ENCODE peak calls at places on chromosomes 3 and 15, in ten cellular contexts. U is effector CD4-positive, alpha-beta T cell; I is tibial artery; N is RPMI8226; S is coronary artery; K is HL-60; D is H54; X is left colon; Q is fibroblast of lung; P is AML-193. O is an unnamed sample.

GRCh38 chr15:78927077-78927790 is 17.6 kb downstream of the CTSH start:
- DNase-seq in U (no peak), Q (no peak), N (no peak), X (no peak), K (peak), S (no peak), D (no peak), I (no peak), P (no peak), O (no peak)

GRCh38 chr15:82900511-82900910 is 52.0 kb downstream of the HOMER2 start:
- DNase-seq in S (no peak), K (no peak), I (no peak), D (no peak), X (no peak), N (no peak), Q (peak), U (no peak), P (no peak), O (no peak)

GRCh38 chr15:99423186-99424130 is 142.3 kb upstream of the MEF2A start:
- DNase-seq in D (no peak), S (no peak), U (no peak), N (no peak), P (no peak), I (peak), Q (no peak), X (no peak), K (no peak), O (no peak)

GRCh38 chr3:48467473-48468267 is 21.1 kb downstream of the ATRIP start:
- DNase-seq in I (no peak), P (no peak), K (no peak), S (no peak), X (no peak), D (no peak), N (no peak), Q (no peak), U (no peak), O (no peak)

GRCh38 chr15:29024681-29025080 is 138.9 kb downstream of the APBA2 start:
- DNase-seq in P (no peak), U (no peak), X (no peak), D (no peak), I (no peak), Q (no peak), K (no peak), N (no peak), S (no peak), O (no peak)

GRCh38 chr3:131402391-131403039 is 20.9 kb downstream of the NUDT16 start:
- DNase-seq in S (no peak), Q (peak), D (no peak), N (no peak), I (no peak), U (no peak), P (no peak), K (peak), X (no peak), O (no peak)

GRCh38 chr3:17823039-17823438 is 80.6 kb upstream of the TBC1D5 start:
- DNase-seq in U (no peak), S (no peak), I (no peak), X (no peak), K (no peak), N (no peak), P (no peak), Q (no peak), D (no peak), O (no peak)

GRCh38 chr3:195171093-195171873 is 99.7 kb downstream of the XXYLT1 start:
- DNase-seq in I (no peak), U (no peak), P (no peak), X (no peak), D (no peak), Q (no peak), N (no peak), K (no peak), S (no peak), O (no peak)

GRCh38 chr3:156826896-156827882 is 1.0 kb downstream of the LEKR1 start:
- DNase-seq in D (no peak), I (no peak), X (no peak), U (no peak), S (no peak), P (no peak), Q (no peak), N (no peak), K (no peak), O (no peak)

GRCh38 chr15:77495806-77496589 is 75.3 kb downstream of the HMG20A start:
- DNase-seq in D (no peak), K (no peak), I (no peak), Q (peak), P (no peak), S (no peak), X (no peak), U (no peak), N (no peak), O (no peak)

GRCh38 chr3:110685630-110686029 is 386.0 kb upstream of the NECTIN3 start:
- DNase-seq in S (no peak), U (no peak), I (no peak), X (no peak), N (no peak), D (no peak), Q (no peak), P (no peak), K (no peak), O (no peak)

GRCh38 chr3:169661567-169662214 is 1.8 kb downstream of the MECOM start:
- DNase-seq in I (peak), D (peak), S (peak), P (no peak), Q (peak), N (peak), K (no peak), U (no peak), X (peak), O (no peak)

GRCh38 chr15:38864827-38865604 is 300.4 kb upstream of the RASGRP1 start:
- DNase-seq in D (no peak), P (no peak), Q (peak), I (peak), N (no peak), X (no peak), U (no peak), S (peak), K (no peak), O (no peak)

GRCh38 chr3:152460936-152461335 is 192.2 kb downstream of the MBNL1 start:
- DNase-seq in K (no peak), S (no peak), N (no peak), X (no peak), P (no peak), Q (no peak), I (no peak), U (no peak), D (no peak), O (no peak)

GRCh38 chr15:69805248-69805953 is 292.3 kb downstream of the TLE3 start:
- DNase-seq in X (no peak), S (no peak), P (no peak), N (no peak), Q (no peak), I (no peak), U (no peak), K (peak), D (no peak), O (no peak)

GRCh38 chr15:57114070-57114469 is 195.6 kb downstream of the TCF12 start:
- DNase-seq in X (peak), D (no peak), I (no peak), K (peak), N (peak), U (no peak), P (peak), Q (peak), S (no peak), O (no peak)

GRCh38 chr3:154971771-154972326 is 108.3 kb upstream of the MME start:
- DNase-seq in K (peak), S (no peak), X (no peak), Q (peak), U (no peak), N (no peak), D (no peak), P (peak), I (no peak), O (no peak)

GRCh38 chr15:59268199-59268979 is 61.7 kb downstream of the LDHAL6B start:
- DNase-seq in P (no peak), D (peak), X (no peak), K (no peak), S (no peak), Q (peak), N (no peak), U (no peak), I (no peak), O (no peak)

GRCh38 chr15:45203182-45203581 is 15.4 kb upstream of the SHF start:
- DNase-seq in U (no peak), K (no peak), Q (no peak), X (no peak), S (no peak), I (no peak), P (no peak), D (no peak), N (no peak), O (no peak)

GRCh38 chr3:139100821-139101220 is 56.1 kb upstream of the PRR23C start:
- DNase-seq in N (no peak), K (no peak), X (no peak), Q (no peak), U (no peak), I (no peak), D (no peak), P (no peak), S (no peak), O (no peak)

GRCh38 chr15:94455297-94455696 is 223.9 kb downstream of the MCTP2 start:
- DNase-seq in K (no peak), X (no peak), D (no peak), I (no peak), P (no peak), S (no peak), N (no peak), Q (no peak), U (no peak), O (no peak)

GRCh38 chr3:50609071-50609742 is 2.4 kb downstream of the CISH start:
- DNase-seq in I (no peak), X (no peak), U (no peak), N (no peak), Q (no peak), P (no peak), D (no peak), K (peak), S (no peak), O (no peak)

GRCh38 chr15:99408236-99409096 is 157.2 kb downstream of the LRRC28 start:
- DNase-seq in I (no peak), K (no peak), S (peak), N (no peak), X (no peak), P (no peak), Q (peak), U (no peak), D (no peak), O (peak)

GRCh38 chr15:70835415-70835814 is 18.5 kb downstream of the LARP6 start:
- DNase-seq in D (no peak), P (no peak), I (peak), Q (no peak), N (no peak), S (peak), U (no peak), K (no peak), X (no peak), O (peak)

GRCh38 chr15:51732661-51733060 is 4.8 kb downstream of the LYSMD2 start:
- DNase-seq in I (no peak), K (no peak), D (no peak), Q (no peak), P (no peak), N (no peak), X (no peak), S (no peak), U (no peak), O (peak)

GRCh38 chr15:72809329-72809728 is 25.8 kb upstream of the ADPGK start:
- DNase-seq in X (no peak), N (no peak), K (no peak), P (no peak), S (no peak), Q (no peak), D (no peak), U (no peak), I (no peak), O (no peak)

GRCh38 chr3:169847896-169848295 is 21.8 kb downstream of the LRRC31 start:
- DNase-seq in U (no peak), D (no peak), Q (no peak), I (no peak), S (no peak), N (no peak), X (peak), K (no peak), P (no peak), O (no peak)

GRCh38 chr15:68192804-68193521 is 12.2 kb downstream of the CALML4 start:
- DNase-seq in D (no peak), S (peak), U (no peak), I (no peak), P (no peak), N (no peak), K (no peak), Q (no peak), X (no peak), O (peak)

GRCh38 chr15:90067181-90067952 is 34.9 kb downstream of the IDH2 start:
- DNase-seq in N (no peak), D (no peak), S (no peak), K (no peak), Q (no peak), P (no peak), I (no peak), X (no peak), U (no peak), O (no peak)

GRCh38 chr15:38702178-38702912 is 137.7 kb upstream of the RASGRP1 start:
- DNase-seq in P (no peak), X (peak), K (no peak), Q (no peak), D (no peak), N (peak), U (no peak), I (no peak), S (no peak), O (no peak)

GRCh38 chr15:50890751-50891150 is 17.7 kb upstream of the AP4E1 start:
- DNase-seq in P (no peak), D (no peak), I (no peak), K (no peak), S (no peak), X (no peak), N (no peak), U (no peak), Q (peak), O (no peak)

GRCh38 chr3:16328124-16328523 is 63.1 kb downstream of the OXNAD1 start:
- DNase-seq in U (no peak), S (no peak), P (no peak), X (no peak), Q (no peak), I (no peak), K (no peak), N (no peak), D (no peak), O (no peak)

GRCh38 chr15:40787344-40787841 is 17.6 kb downstream of the C15orf62 start:
- DNase-seq in Q (peak), S (no peak), X (peak), U (peak), I (no peak), P (peak), K (peak), N (peak), D (no peak), O (no peak)

GRCh38 chr3:18035641-18036466 is 293.4 kb upstream of the TBC1D5 start:
- DNase-seq in K (no peak), I (no peak), P (no peak), S (no peak), Q (no peak), N (no peak), D (no peak), X (no peak), U (no peak), O (no peak)

GRCh38 chr3:40800343-40800742 is 275.6 kb downstream of the ZNF621 start:
- DNase-seq in K (no peak), P (peak), Q (peak), U (no peak), X (no peak), N (no peak), D (peak), I (peak), S (no peak), O (peak)

GRCh38 chr3:58580826-58581327 is 3.7 kb upstream of the FAM107A start:
- DNase-seq in K (no peak), N (no peak), S (no peak), X (no peak), I (no peak), U (no peak), D (no peak), P (no peak), Q (no peak), O (no peak)

GRCh38 chr3:47405820-47406761 is 25.3 kb downstream of the PTPN23 start:
- DNase-seq in U (no peak), Q (no peak), K (peak), D (no peak), N (no peak), P (no peak), S (no peak), I (no peak), X (no peak), O (no peak)

GRCh38 chr3:46646700-46647099 is 34.4 kb downstream of the FAM240A start:
- DNase-seq in X (no peak), Q (peak), U (no peak), S (no peak), I (no peak), N (no peak), K (no peak), D (no peak), P (no peak), O (no peak)

GRCh38 chr3:44415421-44415820 is 62.0 kb downstream of the ZNF445 start:
- DNase-seq in P (no peak), I (no peak), K (no peak), S (peak), X (no peak), N (no peak), Q (no peak), D (no peak), U (no peak), O (peak)

GRCh38 chr15:97904196-97904572 is 56.3 kb upstream of the ARRDC4 start:
- DNase-seq in S (no peak), X (peak), Q (peak), I (peak), K (peak), D (peak), N (peak), P (peak), U (no peak), O (no peak)